ENCODE peak calls at places on chromosomes 4 and X, in eight cellular contexts. One of them, this sample, is unnamed.

GRCh38 chr4:109072595-109072994 is 229.9 kb downstream of the COL25A1 start:
- DNase-seq in neural crest cell: no peak
- DNase-seq in heart left ventricle: no peak
- DNase-seq in astrocyte of the cerebellum: peak; percentile 55
- DNase-seq in naive thymus-derived CD4-positive, alpha-beta T cell: no peak
- DNase-seq in activated CD4-positive, alpha-beta T cell treated with anti-CD3 and anti-CD28 coated beads, Interleukin-2, amount 10 ng/mL, durations not matched to agents 7 days and 5 days: no peak
- DNase-seq in effector memory CD8-positive, alpha-beta T cell: no peak
- DNase-seq in GM20000: no peak
- DNase-seq in this sample: no peak

GRCh38 chr4:20273793-20274192 is 22.1 kb downstream of the SLIT2 start:
- DNase-seq in heart left ventricle: no peak
- DNase-seq in naive thymus-derived CD4-positive, alpha-beta T cell: no peak
- DNase-seq in effector memory CD8-positive, alpha-beta T cell: no peak
- DNase-seq in GM20000: no peak
- DNase-seq in neural crest cell: no peak
- DNase-seq in astrocyte of the cerebellum: peak; percentile 81
- DNase-seq in activated CD4-positive, alpha-beta T cell treated with anti-CD3 and anti-CD28 coated beads, Interleukin-2, amount 10 ng/mL, durations not matched to agents 7 days and 5 days: no peak
- DNase-seq in this sample: no peak

GRCh38 chr4:183098723-183099536 is at the start of gene WWC2:
- DNase-seq in GM20000: peak; percentile 74
- DNase-seq in astrocyte of the cerebellum: peak; percentile 82
- DNase-seq in naive thymus-derived CD4-positive, alpha-beta T cell: peak; percentile 55
- DNase-seq in activated CD4-positive, alpha-beta T cell treated with anti-CD3 and anti-CD28 coated beads, Interleukin-2, amount 10 ng/mL, durations not matched to agents 7 days and 5 days: peak; percentile 40
- DNase-seq in effector memory CD8-positive, alpha-beta T cell: peak; percentile 55
- DNase-seq in heart left ventricle: peak; percentile 96
- DNase-seq in neural crest cell: peak; percentile 76
- DNase-seq in this sample: peak; percentile 63

GRCh38 chr4:6944311-6945051 is 34.9 kb downstream of the TBC1D14 start:
- DNase-seq in heart left ventricle: no peak
- DNase-seq in naive thymus-derived CD4-positive, alpha-beta T cell: no peak
- DNase-seq in effector memory CD8-positive, alpha-beta T cell: no peak
- DNase-seq in GM20000: no peak
- DNase-seq in activated CD4-positive, alpha-beta T cell treated with anti-CD3 and anti-CD28 coated beads, Interleukin-2, amount 10 ng/mL, durations not matched to agents 7 days and 5 days: no peak
- DNase-seq in astrocyte of the cerebellum: no peak
- DNase-seq in neural crest cell: no peak
- DNase-seq in this sample: no peak

GRCh38 chr4:54296548-54297203 is 67.6 kb downstream of the PDGFRA start:
- DNase-seq in GM20000: no peak
- DNase-seq in naive thymus-derived CD4-positive, alpha-beta T cell: no peak
- DNase-seq in astrocyte of the cerebellum: no peak
- DNase-seq in activated CD4-positive, alpha-beta T cell treated with anti-CD3 and anti-CD28 coated beads, Interleukin-2, amount 10 ng/mL, durations not matched to agents 7 days and 5 days: no peak
- DNase-seq in neural crest cell: no peak
- DNase-seq in heart left ventricle: no peak
- DNase-seq in effector memory CD8-positive, alpha-beta T cell: no peak
- DNase-seq in this sample: no peak

GRCh38 chrX:142036111-142036510 is 132.4 kb downstream of the MAGEC1 start:
- DNase-seq in astrocyte of the cerebellum: peak; percentile 36
- DNase-seq in GM20000: no peak
- DNase-seq in activated CD4-positive, alpha-beta T cell treated with anti-CD3 and anti-CD28 coated beads, Interleukin-2, amount 10 ng/mL, durations not matched to agents 7 days and 5 days: no peak
- DNase-seq in heart left ventricle: no peak
- DNase-seq in naive thymus-derived CD4-positive, alpha-beta T cell: no peak
- DNase-seq in effector memory CD8-positive, alpha-beta T cell: no peak
- DNase-seq in neural crest cell: no peak
- DNase-seq in this sample: peak; percentile 11

GRCh38 chr4:89482248-89482647 is 174.6 kb upstream of the GPRIN3 start:
- DNase-seq in heart left ventricle: no peak
- DNase-seq in astrocyte of the cerebellum: no peak
- DNase-seq in effector memory CD8-positive, alpha-beta T cell: no peak
- DNase-seq in activated CD4-positive, alpha-beta T cell treated with anti-CD3 and anti-CD28 coated beads, Interleukin-2, amount 10 ng/mL, durations not matched to agents 7 days and 5 days: no peak
- DNase-seq in GM20000: peak; percentile 34
- DNase-seq in naive thymus-derived CD4-positive, alpha-beta T cell: no peak
- DNase-seq in neural crest cell: no peak
- DNase-seq in this sample: no peak

GRCh38 chr4:134865675-134866074 is 664.1 kb upstream of the PABPC4L start:
- DNase-seq in astrocyte of the cerebellum: no peak
- DNase-seq in GM20000: no peak
- DNase-seq in neural crest cell: no peak
- DNase-seq in activated CD4-positive, alpha-beta T cell treated with anti-CD3 and anti-CD28 coated beads, Interleukin-2, amount 10 ng/mL, durations not matched to agents 7 days and 5 days: no peak
- DNase-seq in effector memory CD8-positive, alpha-beta T cell: no peak
- DNase-seq in heart left ventricle: no peak
- DNase-seq in naive thymus-derived CD4-positive, alpha-beta T cell: no peak
- DNase-seq in this sample: no peak

GRCh38 chr4:52588771-52589591 is 70.1 kb downstream of the USP46 start:
- DNase-seq in naive thymus-derived CD4-positive, alpha-beta T cell: no peak
- DNase-seq in heart left ventricle: no peak
- DNase-seq in effector memory CD8-positive, alpha-beta T cell: no peak
- DNase-seq in activated CD4-positive, alpha-beta T cell treated with anti-CD3 and anti-CD28 coated beads, Interleukin-2, amount 10 ng/mL, durations not matched to agents 7 days and 5 days: peak; percentile 8
- DNase-seq in GM20000: no peak
- DNase-seq in astrocyte of the cerebellum: peak; percentile 85
- DNase-seq in neural crest cell: no peak
- DNase-seq in this sample: peak; percentile 97

GRCh38 chr4:1042352-1043025 is 31.1 kb downstream of the FGFRL1 start:
- DNase-seq in neural crest cell: no peak
- DNase-seq in effector memory CD8-positive, alpha-beta T cell: no peak
- DNase-seq in GM20000: no peak
- DNase-seq in heart left ventricle: peak; percentile 49
- DNase-seq in naive thymus-derived CD4-positive, alpha-beta T cell: no peak
- DNase-seq in activated CD4-positive, alpha-beta T cell treated with anti-CD3 and anti-CD28 coated beads, Interleukin-2, amount 10 ng/mL, durations not matched to agents 7 days and 5 days: no peak
- DNase-seq in astrocyte of the cerebellum: no peak
- DNase-seq in this sample: no peak

GRCh38 chr4:84814100-84814750 is 152.3 kb downstream of the WDFY3 start:
- DNase-seq in astrocyte of the cerebellum: peak; percentile 58
- DNase-seq in effector memory CD8-positive, alpha-beta T cell: no peak
- DNase-seq in activated CD4-positive, alpha-beta T cell treated with anti-CD3 and anti-CD28 coated beads, Interleukin-2, amount 10 ng/mL, durations not matched to agents 7 days and 5 days: no peak
- DNase-seq in GM20000: no peak
- DNase-seq in naive thymus-derived CD4-positive, alpha-beta T cell: no peak
- DNase-seq in heart left ventricle: no peak
- DNase-seq in neural crest cell: no peak
- DNase-seq in this sample: peak; percentile 89

GRCh38 chr4:151472711-151473110 is 63.7 kb downstream of the FHIP1A start:
- DNase-seq in GM20000: no peak
- DNase-seq in naive thymus-derived CD4-positive, alpha-beta T cell: no peak
- DNase-seq in effector memory CD8-positive, alpha-beta T cell: no peak
- DNase-seq in heart left ventricle: no peak
- DNase-seq in astrocyte of the cerebellum: no peak
- DNase-seq in neural crest cell: no peak
- DNase-seq in activated CD4-positive, alpha-beta T cell treated with anti-CD3 and anti-CD28 coated beads, Interleukin-2, amount 10 ng/mL, durations not matched to agents 7 days and 5 days: no peak
- DNase-seq in this sample: no peak

GRCh38 chrX:16517206-16517605 is 132.8 kb upstream of the S100G start:
- DNase-seq in GM20000: no peak
- DNase-seq in neural crest cell: no peak
- DNase-seq in effector memory CD8-positive, alpha-beta T cell: no peak
- DNase-seq in heart left ventricle: no peak
- DNase-seq in activated CD4-positive, alpha-beta T cell treated with anti-CD3 and anti-CD28 coated beads, Interleukin-2, amount 10 ng/mL, durations not matched to agents 7 days and 5 days: no peak
- DNase-seq in naive thymus-derived CD4-positive, alpha-beta T cell: no peak
- DNase-seq in astrocyte of the cerebellum: no peak
- DNase-seq in this sample: no peak

GRCh38 chr4:1994935-1995334 is 13.8 kb downstream of the NELFA start:
- DNase-seq in astrocyte of the cerebellum: no peak
- DNase-seq in GM20000: peak; percentile 8
- DNase-seq in heart left ventricle: no peak
- DNase-seq in activated CD4-positive, alpha-beta T cell treated with anti-CD3 and anti-CD28 coated beads, Interleukin-2, amount 10 ng/mL, durations not matched to agents 7 days and 5 days: no peak
- DNase-seq in naive thymus-derived CD4-positive, alpha-beta T cell: no peak
- DNase-seq in neural crest cell: no peak
- DNase-seq in effector memory CD8-positive, alpha-beta T cell: no peak
- DNase-seq in this sample: no peak

GRCh38 chrX:12986164-12986779 is 11.4 kb downstream of the TMSB4X start:
- DNase-seq in neural crest cell: no peak
- DNase-seq in activated CD4-positive, alpha-beta T cell treated with anti-CD3 and anti-CD28 coated beads, Interleukin-2, amount 10 ng/mL, durations not matched to agents 7 days and 5 days: no peak
- DNase-seq in effector memory CD8-positive, alpha-beta T cell: no peak
- DNase-seq in GM20000: no peak
- DNase-seq in astrocyte of the cerebellum: no peak
- DNase-seq in heart left ventricle: no peak
- DNase-seq in naive thymus-derived CD4-positive, alpha-beta T cell: no peak
- DNase-seq in this sample: no peak

GRCh38 chr4:113173132-113173531 is 123.7 kb downstream of the ANK2 start:
- DNase-seq in activated CD4-positive, alpha-beta T cell treated with anti-CD3 and anti-CD28 coated beads, Interleukin-2, amount 10 ng/mL, durations not matched to agents 7 days and 5 days: no peak
- DNase-seq in heart left ventricle: no peak
- DNase-seq in effector memory CD8-positive, alpha-beta T cell: no peak
- DNase-seq in astrocyte of the cerebellum: no peak
- DNase-seq in naive thymus-derived CD4-positive, alpha-beta T cell: no peak
- DNase-seq in GM20000: no peak
- DNase-seq in neural crest cell: no peak
- DNase-seq in this sample: no peak

GRCh38 chrX:9825966-9826365 is 39.7 kb downstream of the SHROOM2 start:
- DNase-seq in effector memory CD8-positive, alpha-beta T cell: no peak
- DNase-seq in naive thymus-derived CD4-positive, alpha-beta T cell: no peak
- DNase-seq in activated CD4-positive, alpha-beta T cell treated with anti-CD3 and anti-CD28 coated beads, Interleukin-2, amount 10 ng/mL, durations not matched to agents 7 days and 5 days: no peak
- DNase-seq in heart left ventricle: no peak
- DNase-seq in astrocyte of the cerebellum: no peak
- DNase-seq in GM20000: no peak
- DNase-seq in neural crest cell: no peak
- DNase-seq in this sample: no peak

GRCh38 chr4:1403591-1404572 is 2.4 kb downstream of the NKX1-1 start:
- DNase-seq in GM20000: peak; percentile 48
- DNase-seq in effector memory CD8-positive, alpha-beta T cell: no peak
- DNase-seq in activated CD4-positive, alpha-beta T cell treated with anti-CD3 and anti-CD28 coated beads, Interleukin-2, amount 10 ng/mL, durations not matched to agents 7 days and 5 days: no peak
- DNase-seq in naive thymus-derived CD4-positive, alpha-beta T cell: no peak
- DNase-seq in astrocyte of the cerebellum: no peak
- DNase-seq in heart left ventricle: peak; percentile 39
- DNase-seq in neural crest cell: no peak
- DNase-seq in this sample: no peak

GRCh38 chr4:88812420-88812819 is 114.8 kb upstream of the NAP1L5 start:
- DNase-seq in GM20000: no peak
- DNase-seq in effector memory CD8-positive, alpha-beta T cell: no peak
- DNase-seq in naive thymus-derived CD4-positive, alpha-beta T cell: no peak
- DNase-seq in heart left ventricle: no peak
- DNase-seq in activated CD4-positive, alpha-beta T cell treated with anti-CD3 and anti-CD28 coated beads, Interleukin-2, amount 10 ng/mL, durations not matched to agents 7 days and 5 days: no peak
- DNase-seq in neural crest cell: no peak
- DNase-seq in astrocyte of the cerebellum: no peak
- DNase-seq in this sample: no peak

GRCh38 chrX:111131572-111131971 is 35.6 kb downstream of the PAK3 start:
- DNase-seq in heart left ventricle: no peak
- DNase-seq in GM20000: no peak
- DNase-seq in activated CD4-positive, alpha-beta T cell treated with anti-CD3 and anti-CD28 coated beads, Interleukin-2, amount 10 ng/mL, durations not matched to agents 7 days and 5 days: no peak
- DNase-seq in effector memory CD8-positive, alpha-beta T cell: no peak
- DNase-seq in naive thymus-derived CD4-positive, alpha-beta T cell: no peak
- DNase-seq in astrocyte of the cerebellum: peak; percentile 13
- DNase-seq in neural crest cell: no peak
- DNase-seq in this sample: peak; percentile 22

GRCh38 chr4:26029512-26030131 is 115.6 kb downstream of the SMIM20 start:
- DNase-seq in astrocyte of the cerebellum: no peak
- DNase-seq in heart left ventricle: no peak
- DNase-seq in neural crest cell: no peak
- DNase-seq in naive thymus-derived CD4-positive, alpha-beta T cell: no peak
- DNase-seq in GM20000: no peak
- DNase-seq in activated CD4-positive, alpha-beta T cell treated with anti-CD3 and anti-CD28 coated beads, Interleukin-2, amount 10 ng/mL, durations not matched to agents 7 days and 5 days: no peak
- DNase-seq in effector memory CD8-positive, alpha-beta T cell: no peak
- DNase-seq in this sample: no peak

GRCh38 chr4:169062861-169063197 is 52.8 kb upstream of the CBR4 start:
- DNase-seq in activated CD4-positive, alpha-beta T cell treated with anti-CD3 and anti-CD28 coated beads, Interleukin-2, amount 10 ng/mL, durations not matched to agents 7 days and 5 days: no peak
- DNase-seq in heart left ventricle: no peak
- DNase-seq in neural crest cell: no peak
- DNase-seq in astrocyte of the cerebellum: no peak
- DNase-seq in effector memory CD8-positive, alpha-beta T cell: no peak
- DNase-seq in GM20000: no peak
- DNase-seq in naive thymus-derived CD4-positive, alpha-beta T cell: no peak
- DNase-seq in this sample: no peak

GRCh38 chr4:8894424-8894816 is 22.8 kb upstream of the HMX1 start:
- DNase-seq in effector memory CD8-positive, alpha-beta T cell: no peak
- DNase-seq in neural crest cell: no peak
- DNase-seq in naive thymus-derived CD4-positive, alpha-beta T cell: no peak
- DNase-seq in heart left ventricle: no peak
- DNase-seq in astrocyte of the cerebellum: no peak
- DNase-seq in GM20000: no peak
- DNase-seq in activated CD4-positive, alpha-beta T cell treated with anti-CD3 and anti-CD28 coated beads, Interleukin-2, amount 10 ng/mL, durations not matched to agents 7 days and 5 days: no peak
- DNase-seq in this sample: no peak

GRCh38 chrX:18983711-18984380 is at the start of gene PHKA2:
- DNase-seq in heart left ventricle: peak; percentile 75
- DNase-seq in activated CD4-positive, alpha-beta T cell treated with anti-CD3 and anti-CD28 coated beads, Interleukin-2, amount 10 ng/mL, durations not matched to agents 7 days and 5 days: no peak
- DNase-seq in neural crest cell: peak; percentile 23
- DNase-seq in effector memory CD8-positive, alpha-beta T cell: no peak
- DNase-seq in GM20000: no peak
- DNase-seq in naive thymus-derived CD4-positive, alpha-beta T cell: peak; percentile 15
- DNase-seq in astrocyte of the cerebellum: no peak
- DNase-seq in this sample: no peak

GRCh38 chr4:95949136-95949765 is 109.4 kb downstream of the PDHA2 start:
- DNase-seq in GM20000: no peak
- DNase-seq in heart left ventricle: no peak
- DNase-seq in activated CD4-positive, alpha-beta T cell treated with anti-CD3 and anti-CD28 coated beads, Interleukin-2, amount 10 ng/mL, durations not matched to agents 7 days and 5 days: no peak
- DNase-seq in naive thymus-derived CD4-positive, alpha-beta T cell: no peak
- DNase-seq in effector memory CD8-positive, alpha-beta T cell: no peak
- DNase-seq in astrocyte of the cerebellum: no peak
- DNase-seq in neural crest cell: no peak
- DNase-seq in this sample: peak; percentile 5

GRCh38 chr4:146190393-146190910 is 14.9 kb downstream of the LSM6 start:
- DNase-seq in neural crest cell: no peak
- DNase-seq in naive thymus-derived CD4-positive, alpha-beta T cell: no peak
- DNase-seq in astrocyte of the cerebellum: peak; percentile 61
- DNase-seq in heart left ventricle: no peak
- DNase-seq in effector memory CD8-positive, alpha-beta T cell: no peak
- DNase-seq in activated CD4-positive, alpha-beta T cell treated with anti-CD3 and anti-CD28 coated beads, Interleukin-2, amount 10 ng/mL, durations not matched to agents 7 days and 5 days: no peak
- DNase-seq in GM20000: no peak
- DNase-seq in this sample: no peak

GRCh38 chr4:138223191-138223910 is 18.8 kb downstream of the SLC7A11 start:
- DNase-seq in GM20000: no peak
- DNase-seq in neural crest cell: no peak
- DNase-seq in heart left ventricle: no peak
- DNase-seq in astrocyte of the cerebellum: no peak
- DNase-seq in naive thymus-derived CD4-positive, alpha-beta T cell: no peak
- DNase-seq in effector memory CD8-positive, alpha-beta T cell: no peak
- DNase-seq in activated CD4-positive, alpha-beta T cell treated with anti-CD3 and anti-CD28 coated beads, Interleukin-2, amount 10 ng/mL, durations not matched to agents 7 days and 5 days: no peak
- DNase-seq in this sample: no peak

GRCh38 chr4:46986922-46987638 is 6.3 kb downstream of the GABRA4 start:
- DNase-seq in neural crest cell: no peak
- DNase-seq in heart left ventricle: no peak
- DNase-seq in GM20000: no peak
- DNase-seq in astrocyte of the cerebellum: no peak
- DNase-seq in activated CD4-positive, alpha-beta T cell treated with anti-CD3 and anti-CD28 coated beads, Interleukin-2, amount 10 ng/mL, durations not matched to agents 7 days and 5 days: no peak
- DNase-seq in effector memory CD8-positive, alpha-beta T cell: no peak
- DNase-seq in naive thymus-derived CD4-positive, alpha-beta T cell: no peak
- DNase-seq in this sample: no peak

GRCh38 chr4:7515390-7515902 is 80.7 kb upstream of the PSAPL1 start:
- DNase-seq in effector memory CD8-positive, alpha-beta T cell: no peak
- DNase-seq in naive thymus-derived CD4-positive, alpha-beta T cell: no peak
- DNase-seq in heart left ventricle: no peak
- DNase-seq in neural crest cell: no peak
- DNase-seq in GM20000: no peak
- DNase-seq in astrocyte of the cerebellum: no peak
- DNase-seq in activated CD4-positive, alpha-beta T cell treated with anti-CD3 and anti-CD28 coated beads, Interleukin-2, amount 10 ng/mL, durations not matched to agents 7 days and 5 days: no peak
- DNase-seq in this sample: no peak

GRCh38 chr4:128517739-128518510 is 230.3 kb upstream of the PGRMC2 start:
- DNase-seq in naive thymus-derived CD4-positive, alpha-beta T cell: no peak
- DNase-seq in heart left ventricle: no peak
- DNase-seq in effector memory CD8-positive, alpha-beta T cell: no peak
- DNase-seq in GM20000: peak; percentile 70
- DNase-seq in neural crest cell: no peak
- DNase-seq in astrocyte of the cerebellum: peak; percentile 91
- DNase-seq in activated CD4-positive, alpha-beta T cell treated with anti-CD3 and anti-CD28 coated beads, Interleukin-2, amount 10 ng/mL, durations not matched to agents 7 days and 5 days: no peak
- DNase-seq in this sample: peak; percentile 83

GRCh38 chrX:19670321-19670750 is 155.0 kb upstream of the MAP3K15 start:
- DNase-seq in effector memory CD8-positive, alpha-beta T cell: no peak
- DNase-seq in naive thymus-derived CD4-positive, alpha-beta T cell: no peak
- DNase-seq in astrocyte of the cerebellum: no peak
- DNase-seq in activated CD4-positive, alpha-beta T cell treated with anti-CD3 and anti-CD28 coated beads, Interleukin-2, amount 10 ng/mL, durations not matched to agents 7 days and 5 days: no peak
- DNase-seq in GM20000: no peak
- DNase-seq in neural crest cell: no peak
- DNase-seq in heart left ventricle: no peak
- DNase-seq in this sample: no peak

This sample was measured in non-pigmented ciliary epithelial cell.